ENCODE peak calls at places on chromosome 15, in seven cellular contexts. H, D, F, I, V, S and C are unnamed samples.

GRCh38 chr15:67967871-67968423 is 86.2 kb upstream of the PIAS1 start:
- DNase-seq in F (peak), H (no peak), V (no peak), D (no peak), I (peak), S (no peak), C (peak)

GRCh38 chr15:80985976-80986375 is 3.6 kb downstream of the MESD start:
- DNase-seq in F (no peak), D (no peak), I (no peak), V (no peak), S (no peak), H (no peak), C (no peak)

GRCh38 chr15:70344666-70345065 is 246.9 kb upstream of the TLE3 start:
- DNase-seq in I (peak), S (no peak), H (no peak), D (no peak), F (peak), V (peak), C (peak)

GRCh38 chr15:66196565-66196964 is 57.0 kb downstream of the MEGF11 start:
- DNase-seq in V (no peak), F (no peak), D (no peak), H (no peak), S (no peak), I (no peak), C (no peak)

GRCh38 chr15:69328739-69329138 is 30.0 kb downstream of the PAQR5 start:
- DNase-seq in D (no peak), V (no peak), H (no peak), I (peak), F (no peak), S (no peak), C (no peak)

GRCh38 chr15:46260937-46261336 is 626.1 kb downstream of the SQOR start:
- DNase-seq in I (no peak), F (no peak), V (no peak), D (no peak), H (no peak), S (no peak), C (no peak)

GRCh38 chr15:39591141-39591895 is 10.4 kb downstream of the THBS1 start:
- DNase-seq in I (no peak), F (no peak), S (no peak), H (no peak), D (no peak), V (no peak), C (no peak)

GRCh38 chr15:61169904-61170695 is 59.0 kb downstream of the RORA start:
- DNase-seq in F (no peak), I (no peak), D (peak), V (no peak), H (no peak), S (no peak), C (no peak)

GRCh38 chr15:59674501-59674900 is 14.6 kb downstream of the BNIP2 start:
- DNase-seq in I (no peak), V (no peak), S (no peak), H (no peak), D (no peak), F (no peak), C (no peak)

GRCh38 chr15:48604567-48604966 is 40.9 kb downstream of the FBN1 start:
- DNase-seq in H (no peak), V (no peak), D (no peak), I (no peak), F (no peak), S (no peak), C (no peak)

GRCh38 chr15:90268415-90268814 is 2.9 kb downstream of the NGRN start:
- DNase-seq in D (no peak), I (no peak), F (no peak), H (no peak), S (no peak), V (peak), C (no peak)

GRCh38 chr15:38636597-38636996 is 72.0 kb upstream of the RASGRP1 start:
- DNase-seq in D (no peak), I (no peak), S (no peak), F (no peak), H (no peak), V (no peak), C (no peak)

GRCh38 chr15:74958320-74958907 is 1.8 kb upstream of the RPP25 start:
- DNase-seq in S (no peak), I (peak), V (peak), F (peak), D (no peak), H (no peak), C (no peak)

GRCh38 chr15:75843618-75844610 is 667 bp downstream of the UBE2Q2 start:
- DNase-seq in I (peak), H (peak), F (peak), S (no peak), D (peak), V (peak), C (peak)

GRCh38 chr15:96428742-96429141 is 98.2 kb downstream of the NR2F2 start:
- DNase-seq in I (peak), V (no peak), F (no peak), S (no peak), D (no peak), H (no peak), C (no peak)

GRCh38 chr15:47908950-47909670 is 191.8 kb downstream of the SEMA6D start:
- DNase-seq in F (no peak), S (no peak), H (no peak), I (no peak), V (no peak), D (no peak), C (no peak)

GRCh38 chr15:48855501-48856440 is 22.2 kb upstream of the EID1 start:
- DNase-seq in V (peak), H (no peak), D (no peak), I (peak), F (peak), S (no peak), C (no peak)

GRCh38 chr15:35925634-35926380 is 379.8 kb upstream of the DPH6 start:
- DNase-seq in D (no peak), V (no peak), F (no peak), H (no peak), S (no peak), I (no peak), C (no peak)

GRCh38 chr15:101409621-101410020 is 79.9 kb downstream of the PCSK6 start:
- DNase-seq in H (no peak), D (peak), S (no peak), V (no peak), I (no peak), F (no peak), C (no peak)

GRCh38 chr15:78301813-78302212 is 2.4 kb upstream of the SKIC8 start:
- DNase-seq in D (no peak), F (no peak), V (no peak), I (no peak), S (no peak), H (no peak), C (no peak)

GRCh38 chr15:66996099-66996498 is 69.3 kb upstream of the SMAD3 start:
- DNase-seq in H (no peak), I (no peak), S (no peak), V (no peak), D (no peak), F (no peak), C (no peak)

GRCh38 chr15:83685864-83686263 is 31.9 kb downstream of the ADAMTSL3 start:
- DNase-seq in V (no peak), F (no peak), D (no peak), S (no peak), H (no peak), I (no peak), C (no peak)

GRCh38 chr15:39092354-39092753 is 488.5 kb upstream of the THBS1 start:
- DNase-seq in S (no peak), D (no peak), V (no peak), H (no peak), I (no peak), F (no peak), C (no peak)

GRCh38 chr15:29141908-29142747 is 127.5 kb downstream of the NSMCE3 start:
- DNase-seq in V (no peak), D (no peak), F (no peak), I (no peak), H (peak), S (no peak), C (no peak)

GRCh38 chr15:69475769-69476358 is 23.2 kb downstream of the RPLP1 start:
- DNase-seq in V (peak), S (no peak), F (peak), I (peak), D (peak), H (no peak), C (peak)

GRCh38 chr15:45133561-45133920 is 3.7 kb downstream of the DUOX1 start:
- DNase-seq in F (no peak), S (no peak), H (no peak), V (no peak), I (no peak), D (no peak), C (no peak)

GRCh38 chr15:75455982-75456531 is 4.6 kb upstream of the SIN3A start:
- DNase-seq in I (peak), F (peak), D (peak), H (no peak), V (peak), S (no peak), C (peak)

GRCh38 chr15:42024303-42024702 is 3.5 kb upstream of the PLA2G4E start:
- DNase-seq in F (no peak), D (no peak), S (no peak), I (no peak), V (no peak), H (no peak), C (no peak)

GRCh38 chr15:62063851-62064635 is 2.7 kb upstream of the C2CD4A start:
- DNase-seq in S (no peak), I (no peak), H (no peak), F (no peak), V (no peak), D (no peak), C (no peak)

GRCh38 chr15:83581381-83581780 is 72.5 kb upstream of the ADAMTSL3 start:
- DNase-seq in F (no peak), V (no peak), S (no peak), I (no peak), H (no peak), D (no peak), C (no peak)

GRCh38 chr15:55820043-55820442 is 77.1 kb upstream of the PRTG start:
- DNase-seq in D (no peak), S (no peak), H (no peak), I (no peak), V (no peak), F (no peak), C (no peak)

GRCh38 chr15:39458131-39458530 is 122.7 kb upstream of the THBS1 start:
- DNase-seq in H (no peak), D (no peak), S (no peak), F (no peak), V (no peak), I (no peak), C (no peak)

GRCh38 chr15:31606261-31606669 is 279.6 kb downstream of the KLF13 start:
- DNase-seq in I (no peak), H (no peak), D (no peak), V (no peak), F (no peak), S (no peak), C (no peak)

GRCh38 chr15:78256044-78256437 is 8.3 kb upstream of the DNAJA4 start:
- DNase-seq in I (no peak), S (no peak), F (no peak), H (no peak), V (no peak), D (no peak), C (no peak)

GRCh38 chr15:81388431-81388760 is 14.4 kb upstream of the TMC3 start:
- DNase-seq in H (no peak), V (no peak), S (no peak), F (no peak), I (no peak), D (no peak), C (no peak)

GRCh38 chr15:50247819-50248650 is 17.5 kb downstream of the HDC start:
- DNase-seq in V (no peak), S (no peak), D (peak), F (no peak), I (no peak), H (no peak), C (no peak)